ENCODE peak calls at places on chromosome X, in four cellular contexts. V is stimulated activated CD4-positive, alpha-beta T cell treated with anti-CD3 and anti-CD28 coated beads, Interleukin-4, amount 100 ng/mL, for 24 hours; E is hypothalamus; T is stromal cell of bone marrow. Y is an unnamed sample.

GRCh38 chrX:96774116-96774515 is 89.5 kb downstream of the DIAPH2 start:
- DNase-seq in T (no peak), V (no peak), E (no peak), Y (no peak)

GRCh38 chrX:154444755-154445246 is 860 bp downstream of the FAM50A start:
- DNase-seq in V (no peak), T (no peak), E (no peak), Y (no peak)

GRCh38 chrX:129723511-129723910 is 15.3 kb upstream of the XPNPEP2 start:
- DNase-seq in T (no peak), E (no peak), V (no peak), Y (no peak)

GRCh38 chrX:41259516-41259915 is 74.4 kb upstream of the DDX3X start:
- DNase-seq in V (no peak), E (no peak), T (no peak), Y (no peak)

GRCh38 chrX:150506486-150506885 is 61.9 kb upstream of the MTM1 start:
- DNase-seq in T (no peak), V (no peak), E (no peak), Y (no peak)

GRCh38 chrX:12007881-12008280 is 130.4 kb upstream of the FRMPD4 start:
- DNase-seq in E (no peak), T (peak; percentile 50), V (peak; percentile 2), Y (no peak)

GRCh38 chrX:107628662-107629532 is 587 bp downstream of the PRPS1 start:
- DNase-seq in V (peak; percentile 53), E (peak; percentile 18), T (no peak), Y (peak; percentile 61)

GRCh38 chrX:150062292-150063137 is 124.2 kb upstream of the EOLA2 start:
- DNase-seq in T (peak; percentile 59), V (no peak), E (no peak), Y (no peak)

GRCh38 chrX:23901805-23902204 is 5.9 kb downstream of the APOO start:
- DNase-seq in T (peak; percentile 59), E (no peak), V (peak; percentile 35), Y (peak; percentile 30)

GRCh38 chrX:51395807-51396728 is 63.4 kb downstream of the NUDT10 start:
- DNase-seq in T (no peak), E (peak; percentile 4), V (peak; percentile 51), Y (peak; percentile 66)

GRCh38 chrX:103414561-103414960 is 38.2 kb downstream of the BEX3 start:
- DNase-seq in E (no peak), V (no peak), T (no peak), Y (no peak)

GRCh38 chrX:40154853-40155616 is 57.3 kb upstream of the BCOR start:
- DNase-seq in E (peak; percentile 33), V (no peak), T (no peak), Y (no peak)

GRCh38 chrX:68710870-68711576 is 63.6 kb downstream of the STARD8 start:
- DNase-seq in T (no peak), V (no peak), E (no peak), Y (peak; percentile 22)

GRCh38 chrX:119672252-119672825 is 20.6 kb downstream of the SEPTIN6 start:
- DNase-seq in E (no peak), T (no peak), V (no peak), Y (no peak)

GRCh38 chrX:63713510-63713909 is 71.5 kb downstream of the ARHGEF9 start:
- DNase-seq in E (no peak), T (no peak), V (no peak), Y (no peak)

GRCh38 chrX:24245201-24245600 is 68.7 kb downstream of the SUPT20HL2 start:
- DNase-seq in E (no peak), T (peak; percentile 45), V (no peak), Y (no peak)

GRCh38 chrX:133254666-133255065 is 36.5 kb upstream of the TFDP3 start:
- DNase-seq in T (peak; percentile 33), E (no peak), V (no peak), Y (no peak)

GRCh38 chrX:133045986-133046385 is 50.9 kb downstream of the USP26 start:
- DNase-seq in E (no peak), V (no peak), T (peak; percentile 2), Y (no peak)

GRCh38 chrX:154738013-154738738 is 12.7 kb downstream of the GAB3 start:
- DNase-seq in T (no peak), V (no peak), E (no peak), Y (no peak)

GRCh38 chrX:110061138-110061537 is 58.2 kb downstream of the TMEM164 start:
- DNase-seq in E (no peak), V (no peak), T (no peak), Y (no peak)

GRCh38 chrX:135094726-135095125 is 25.6 kb downstream of the ETDB start:
- DNase-seq in T (no peak), V (no peak), E (no peak), Y (no peak)

GRCh38 chrX:19121466-19121865 is 802 bp downstream of the ADGRG2 start:
- DNase-seq in V (no peak), T (no peak), E (no peak), Y (no peak)

GRCh38 chrX:109667986-109668385 is 43.0 kb upstream of the KCNE5 start:
- DNase-seq in V (no peak), T (no peak), E (no peak), Y (no peak)

GRCh38 chrX:107700317-107700774 is 72.0 kb downstream of the PRPS1 start:
- DNase-seq in V (no peak), E (no peak), T (no peak), Y (no peak)

GRCh38 chrX:46912098-46912672 is at the start of gene JADE3:
- DNase-seq in T (peak; percentile 41), E (peak; percentile 9), V (peak; percentile 4), Y (peak; percentile 40)

GRCh38 chrX:2397648-2398340 is 103.0 kb downstream of the DHRSX start:
- DNase-seq in V (no peak), T (no peak), E (no peak), Y (no peak)

GRCh38 chrX:103845165-103845653 is 13.2 kb upstream of the RAB9B start:
- DNase-seq in T (peak; percentile 67), E (no peak), V (peak; percentile 56), Y (peak; percentile 45)

GRCh38 chrX:123481908-123482873 is 250.7 kb downstream of the THOC2 start:
- DNase-seq in T (peak; percentile 18), E (no peak), V (no peak), Y (no peak)

GRCh38 chrX:46485897-46486296 is 59.3 kb downstream of the ZNF674 start:
- DNase-seq in T (no peak), E (no peak), V (peak; percentile 3), Y (no peak)

GRCh38 chrX:24870143-24870542 is 145.6 kb downstream of the ARX start:
- DNase-seq in T (no peak), E (no peak), V (no peak), Y (no peak)

GRCh38 chrX:87397103-87397886 is 120.3 kb upstream of the KLHL4 start:
- DNase-seq in T (peak; percentile 1), V (no peak), E (no peak), Y (no peak)

GRCh38 chrX:44568196-44568595 is 25.5 kb upstream of the FUNDC1 start:
- DNase-seq in T (no peak), V (no peak), E (no peak), Y (no peak)

GRCh38 chrX:41293269-41293668 is 40.7 kb upstream of the DDX3X start:
- DNase-seq in T (no peak), E (no peak), V (no peak), Y (peak; percentile 20)

GRCh38 chrX:8879750-8880149 is 78.6 kb upstream of the FAM9A start:
- DNase-seq in E (no peak), T (no peak), V (peak; percentile 5), Y (peak; percentile 9)